ENCODE peak calls at places on chromosomes 3 and 15, in five cellular contexts. One of them, this sample, is unnamed.
A peak's percentile ranks its signal among the peaks of the same experiment; 100 is the strongest.

GRCh38 chr15:69760263-69760855 is 307.7 kb downstream of the RPLP1 start:
- DNase-seq in CD4-positive, alpha-beta memory T cell: no peak
- DNase-seq in heart right ventricle: no peak
- DNase-seq in uterus: no peak
- DNase-seq in right atrium auricular region: no peak
- DNase-seq in this sample: no peak

GRCh38 chr15:72496783-72497182 is 22.7 kb downstream of the ARIH1 start:
- DNase-seq in right atrium auricular region: no peak
- DNase-seq in uterus: no peak
- DNase-seq in CD4-positive, alpha-beta memory T cell: no peak
- DNase-seq in heart right ventricle: no peak
- DNase-seq in this sample: no peak

GRCh38 chr3:127815641-127816605 is 6.4 kb downstream of the MGLL start:
- DNase-seq in uterus: no peak
- DNase-seq in heart right ventricle: no peak
- DNase-seq in right atrium auricular region: no peak
- DNase-seq in CD4-positive, alpha-beta memory T cell: no peak
- DNase-seq in this sample: peak; percentile 70

GRCh38 chr3:40291471-40291870 is 18.0 kb upstream of the EIF1B start:
- DNase-seq in right atrium auricular region: no peak
- DNase-seq in CD4-positive, alpha-beta memory T cell: no peak
- DNase-seq in uterus: no peak
- DNase-seq in heart right ventricle: no peak
- DNase-seq in this sample: no peak

GRCh38 chr3:87260270-87260669 is 16.1 kb downstream of the POU1F1 start:
- DNase-seq in CD4-positive, alpha-beta memory T cell: peak; percentile 33
- DNase-seq in right atrium auricular region: no peak
- DNase-seq in heart right ventricle: no peak
- DNase-seq in uterus: no peak
- DNase-seq in this sample: no peak

GRCh38 chr3:8518138-8518537 is 16.5 kb downstream of the LMCD1 start:
- DNase-seq in right atrium auricular region: no peak
- DNase-seq in CD4-positive, alpha-beta memory T cell: no peak
- DNase-seq in heart right ventricle: no peak
- DNase-seq in uterus: no peak
- DNase-seq in this sample: no peak

GRCh38 chr3:24299801-24300626 is 194.6 kb downstream of the THRB start:
- DNase-seq in right atrium auricular region: no peak
- DNase-seq in heart right ventricle: no peak
- DNase-seq in uterus: no peak
- DNase-seq in CD4-positive, alpha-beta memory T cell: no peak
- DNase-seq in this sample: no peak

GRCh38 chr3:119279101-119279554 is 15.1 kb upstream of the ARHGAP31 start:
- DNase-seq in right atrium auricular region: no peak
- DNase-seq in CD4-positive, alpha-beta memory T cell: no peak
- DNase-seq in uterus: peak; percentile 51
- DNase-seq in heart right ventricle: peak; percentile 78
- DNase-seq in this sample: no peak

GRCh38 chr15:97875513-97876285 is 84.8 kb upstream of the ARRDC4 start:
- DNase-seq in CD4-positive, alpha-beta memory T cell: no peak
- DNase-seq in heart right ventricle: no peak
- DNase-seq in right atrium auricular region: no peak
- DNase-seq in uterus: no peak
- DNase-seq in this sample: no peak

GRCh38 chr3:46962427-46962826 is 14.1 kb downstream of the CCDC12 start:
- DNase-seq in CD4-positive, alpha-beta memory T cell: no peak
- DNase-seq in uterus: no peak
- DNase-seq in heart right ventricle: no peak
- DNase-seq in right atrium auricular region: no peak
- DNase-seq in this sample: no peak

GRCh38 chr3:46960801-46961200 is 15.7 kb downstream of the CCDC12 start:
- DNase-seq in CD4-positive, alpha-beta memory T cell: no peak
- DNase-seq in uterus: no peak
- DNase-seq in right atrium auricular region: no peak
- DNase-seq in heart right ventricle: no peak
- DNase-seq in this sample: no peak

GRCh38 chr3:46960081-46960701 is 16.4 kb downstream of the CCDC12 start:
- DNase-seq in heart right ventricle: no peak
- DNase-seq in CD4-positive, alpha-beta memory T cell: no peak
- DNase-seq in uterus: no peak
- DNase-seq in right atrium auricular region: no peak
- DNase-seq in this sample: no peak

GRCh38 chr3:46965151-46965550 is 11.4 kb downstream of the CCDC12 start:
- DNase-seq in CD4-positive, alpha-beta memory T cell: no peak
- DNase-seq in right atrium auricular region: no peak
- DNase-seq in uterus: no peak
- DNase-seq in heart right ventricle: no peak
- DNase-seq in this sample: no peak

DNA sequence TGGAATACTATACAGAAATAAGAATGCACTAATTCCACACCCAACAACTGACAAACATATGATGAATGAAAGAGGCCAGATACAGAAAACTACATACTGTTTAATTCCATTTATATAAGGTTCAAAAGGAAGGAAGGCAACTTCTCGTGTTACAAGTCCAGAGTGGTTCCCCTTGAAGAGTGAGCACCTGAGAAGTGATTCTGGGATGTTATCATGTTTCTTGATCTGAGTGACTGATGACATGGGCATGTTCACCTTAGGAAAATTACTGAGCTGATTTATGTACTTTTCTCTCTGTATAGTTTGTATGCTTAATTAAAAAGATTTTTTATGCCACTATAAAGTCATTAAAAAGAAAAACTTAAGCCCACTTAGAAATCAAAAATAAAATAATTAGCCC is 13.6 kb downstream of the CCDC12 start:
- DNase-seq in uterus: no peak
- DNase-seq in CD4-positive, alpha-beta memory T cell: no peak
- DNase-seq in right atrium auricular region: no peak
- DNase-seq in heart right ventricle: no peak
- DNase-seq in this sample: no peak
- H3K4me1 ChIP-seq in uterus: peaks cover 30% of the 10 kb centered on the region
- H3K4me1 ChIP-seq in CD4-positive, alpha-beta memory T cell: peaks cover 77% of the 10 kb centered on the region
- H3K4me1 ChIP-seq in right atrium auricular region: no peaks in the 10 kb centered on the region
- H3K4me1 ChIP-seq in heart right ventricle: peaks cover 69% of the 10 kb centered on the region
- H3K4me1 ChIP-seq in this sample: peaks cover 71% of the 10 kb centered on the region

GRCh38 chr15:99125061-99125990 is 20.4 kb downstream of the SYNM start:
- DNase-seq in CD4-positive, alpha-beta memory T cell: no peak
- DNase-seq in right atrium auricular region: no peak
- DNase-seq in uterus: no peak
- DNase-seq in heart right ventricle: no peak
- DNase-seq in this sample: no peak
- H3K4me1 ChIP-seq in CD4-positive, alpha-beta memory T cell: no peaks in the 10 kb centered on the region
- H3K4me1 ChIP-seq in right atrium auricular region: no peaks in the 10 kb centered on the region
- H3K4me1 ChIP-seq in uterus: peaks cover 18% of the 10 kb centered on the region
- H3K4me1 ChIP-seq in heart right ventricle: peaks cover 64% of the 10 kb centered on the region
- H3K4me1 ChIP-seq in this sample: peaks cover 47% of the 10 kb centered on the region

GRCh38 chr3:71433631-71434030 is 149.9 kb downstream of the FOXP1 start:
- DNase-seq in uterus: no peak
- DNase-seq in CD4-positive, alpha-beta memory T cell: no peak
- DNase-seq in right atrium auricular region: no peak
- DNase-seq in heart right ventricle: no peak
- DNase-seq in this sample: no peak

GRCh38 chr3:71438004-71438685 is 145.4 kb downstream of the FOXP1 start:
- DNase-seq in uterus: no peak
- DNase-seq in CD4-positive, alpha-beta memory T cell: no peak
- DNase-seq in right atrium auricular region: no peak
- DNase-seq in heart right ventricle: no peak
- DNase-seq in this sample: no peak

GRCh38 chr3:71432044-71432970 is 151.2 kb downstream of the FOXP1 start:
- DNase-seq in uterus: no peak
- DNase-seq in CD4-positive, alpha-beta memory T cell: no peak
- DNase-seq in right atrium auricular region: no peak
- DNase-seq in heart right ventricle: peak; percentile 66
- DNase-seq in this sample: no peak

GRCh38 chr3:71438904-71439303 is 144.6 kb downstream of the FOXP1 start:
- DNase-seq in CD4-positive, alpha-beta memory T cell: no peak
- DNase-seq in heart right ventricle: no peak
- DNase-seq in right atrium auricular region: no peak
- DNase-seq in uterus: no peak
- DNase-seq in this sample: no peak

DNA sequence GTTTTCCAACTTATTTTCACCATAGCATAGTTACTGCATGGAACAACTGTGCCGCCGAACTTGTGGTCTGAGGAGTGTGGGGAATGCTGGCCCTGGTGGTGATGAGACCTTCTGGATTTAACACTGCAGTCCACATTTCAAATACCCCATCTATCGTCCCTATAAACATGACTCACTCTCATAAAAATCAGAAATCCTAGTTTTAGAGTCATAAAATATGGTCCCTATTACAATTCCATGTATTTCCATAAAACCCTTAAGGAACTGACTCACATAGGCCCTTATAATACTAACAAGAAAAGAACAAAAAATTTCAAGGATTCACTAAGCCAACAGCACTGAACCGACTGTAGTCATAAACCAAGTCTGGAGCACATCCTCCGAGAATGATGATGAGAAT is 147.2 kb downstream of the FOXP1 start:
- DNase-seq in CD4-positive, alpha-beta memory T cell: no peak
- DNase-seq in right atrium auricular region: no peak
- DNase-seq in uterus: no peak
- DNase-seq in heart right ventricle: no peak
- DNase-seq in this sample: no peak
- H3K4me1 ChIP-seq in CD4-positive, alpha-beta memory T cell: peaks cover 91% of the 10 kb centered on the region
- H3K4me1 ChIP-seq in right atrium auricular region: no peaks in the 10 kb centered on the region
- H3K4me1 ChIP-seq in uterus: no peaks in the 10 kb centered on the region
- H3K4me1 ChIP-seq in heart right ventricle: peaks cover 45% of the 10 kb centered on the region
- H3K4me1 ChIP-seq in this sample: peaks cover 73% of the 10 kb centered on the region

GRCh38 chr3:99662838-99663570 is 24.6 kb downstream of the COL8A1 start:
- DNase-seq in right atrium auricular region: no peak
- DNase-seq in heart right ventricle: no peak
- DNase-seq in uterus: no peak
- DNase-seq in CD4-positive, alpha-beta memory T cell: no peak
- DNase-seq in this sample: no peak
- H3K4me1 ChIP-seq in right atrium auricular region: no peaks in the 10 kb centered on the region
- H3K4me1 ChIP-seq in heart right ventricle: peaks cover 28% of the 10 kb centered on the region
- H3K4me1 ChIP-seq in uterus: no peaks in the 10 kb centered on the region
- H3K4me1 ChIP-seq in CD4-positive, alpha-beta memory T cell: no peaks in the 10 kb centered on the region
- H3K4me1 ChIP-seq in this sample: no peaks in the 10 kb centered on the region

DNA sequence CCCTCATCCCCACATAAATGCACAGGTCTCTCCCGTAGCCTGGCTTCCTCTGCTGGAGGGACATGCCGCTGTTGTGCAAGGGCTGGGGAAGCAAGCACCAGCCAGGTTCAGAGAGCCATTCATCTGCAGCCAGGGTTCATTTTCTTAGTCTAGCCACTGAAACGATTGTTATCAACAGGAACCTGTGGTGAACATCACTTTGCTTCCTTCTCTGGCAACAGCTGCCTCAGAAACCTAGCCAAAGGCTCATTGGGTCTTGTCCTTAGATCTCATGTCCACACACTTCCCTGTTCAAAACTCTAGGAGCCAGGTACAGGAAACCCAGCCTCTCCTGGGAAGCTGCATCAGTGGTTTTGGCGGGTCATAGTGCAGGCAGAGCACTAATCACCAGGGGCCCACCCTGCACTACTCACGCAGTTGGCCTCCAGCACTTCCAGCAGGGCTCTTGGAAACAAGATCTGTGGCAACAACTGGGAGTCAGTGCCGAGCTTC is 47.0 kb downstream of the OXNAD1 start:
- DNase-seq in uterus: peak; percentile 46
- DNase-seq in right atrium auricular region: peak; percentile 77
- DNase-seq in heart right ventricle: peak; percentile 45
- DNase-seq in CD4-positive, alpha-beta memory T cell: peak; percentile 76
- DNase-seq in this sample: no peak
- H3K4me1 ChIP-seq in uterus: no peaks in the 10 kb centered on the region
- H3K4me1 ChIP-seq in right atrium auricular region: no peaks in the 10 kb centered on the region
- H3K4me1 ChIP-seq in heart right ventricle: peaks cover 22% of the 10 kb centered on the region
- H3K4me1 ChIP-seq in CD4-positive, alpha-beta memory T cell: peaks cover 98% of the 10 kb centered on the region
- H3K4me1 ChIP-seq in this sample: peaks cover 5% of the 10 kb centered on the region

GRCh38 chr3:114606336-114606735 is 312.5 kb downstream of the TIGIT start:
- DNase-seq in CD4-positive, alpha-beta memory T cell: no peak
- DNase-seq in right atrium auricular region: no peak
- DNase-seq in uterus: no peak
- DNase-seq in heart right ventricle: no peak
- DNase-seq in this sample: no peak

GRCh38 chr3:114609952-114610351 is 316.1 kb downstream of the TIGIT start:
- DNase-seq in right atrium auricular region: no peak
- DNase-seq in heart right ventricle: no peak
- DNase-seq in CD4-positive, alpha-beta memory T cell: no peak
- DNase-seq in uterus: no peak
- DNase-seq in this sample: no peak

GRCh38 chr3:114608293-114608692 is 314.5 kb downstream of the TIGIT start:
- DNase-seq in right atrium auricular region: no peak
- DNase-seq in uterus: no peak
- DNase-seq in CD4-positive, alpha-beta memory T cell: no peak
- DNase-seq in heart right ventricle: no peak
- DNase-seq in this sample: no peak
- H3K4me1 ChIP-seq in right atrium auricular region: no peaks in the 10 kb centered on the region
- H3K4me1 ChIP-seq in uterus: no peaks in the 10 kb centered on the region
- H3K4me1 ChIP-seq in CD4-positive, alpha-beta memory T cell: no peaks in the 10 kb centered on the region
- H3K4me1 ChIP-seq in heart right ventricle: peaks cover 37% of the 10 kb centered on the region
- H3K4me1 ChIP-seq in this sample: peaks cover 17% of the 10 kb centered on the region

DNA sequence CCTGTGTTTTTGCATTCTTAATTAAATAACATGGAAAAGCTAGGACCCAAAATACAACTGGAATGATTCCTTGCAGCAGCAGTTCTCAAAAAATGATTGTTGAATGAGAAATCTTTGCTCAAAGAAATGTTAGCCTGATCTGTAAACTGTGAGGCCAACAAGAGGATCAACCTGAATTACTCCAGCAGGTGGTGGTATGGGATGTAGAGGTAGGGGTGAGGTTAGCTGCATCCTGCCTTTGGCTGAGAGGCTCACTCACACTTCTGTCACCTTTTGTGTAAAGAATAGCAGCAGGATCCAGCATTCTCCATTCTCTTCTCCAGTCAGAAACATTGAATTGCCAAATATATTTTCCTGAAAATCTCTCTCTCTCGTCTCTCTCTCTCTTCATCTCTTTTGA is 26.5 kb upstream of the FAM98B start:
- DNase-seq in uterus: no peak
- DNase-seq in heart right ventricle: no peak
- DNase-seq in CD4-positive, alpha-beta memory T cell: no peak
- DNase-seq in right atrium auricular region: no peak
- DNase-seq in this sample: no peak
- H3K4me1 ChIP-seq in uterus: no peaks in the 10 kb centered on the region
- H3K4me1 ChIP-seq in heart right ventricle: no peaks in the 10 kb centered on the region
- H3K4me1 ChIP-seq in CD4-positive, alpha-beta memory T cell: no peaks in the 10 kb centered on the region
- H3K4me1 ChIP-seq in right atrium auricular region: no peaks in the 10 kb centered on the region
- H3K4me1 ChIP-seq in this sample: no peaks in the 10 kb centered on the region

DNA sequence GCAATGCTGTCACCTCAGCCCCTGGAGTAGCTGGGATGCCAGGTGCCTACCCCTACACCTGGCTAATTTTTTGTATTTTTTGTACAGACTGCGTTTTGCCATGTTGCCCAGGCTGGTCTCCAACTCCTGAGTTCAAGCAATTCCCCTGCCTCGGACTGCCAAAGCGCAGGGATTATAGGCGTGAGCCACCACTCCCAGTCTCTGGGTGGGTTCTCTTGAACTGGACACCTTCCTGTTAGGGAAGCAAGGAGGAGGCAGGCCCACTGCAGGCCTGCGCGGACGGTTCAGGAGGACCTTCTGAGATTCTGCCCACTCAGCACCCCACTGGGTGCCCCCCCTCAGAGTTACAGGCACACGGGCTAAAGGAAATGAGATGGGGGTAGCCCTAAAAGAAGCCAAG is 73.8 kb upstream of the HERC1 start:
- DNase-seq in heart right ventricle: no peak
- DNase-seq in CD4-positive, alpha-beta memory T cell: no peak
- DNase-seq in right atrium auricular region: no peak
- DNase-seq in uterus: no peak
- DNase-seq in this sample: no peak
- H3K4me1 ChIP-seq in heart right ventricle: peaks cover 32% of the 10 kb centered on the region
- H3K4me1 ChIP-seq in CD4-positive, alpha-beta memory T cell: peaks cover 22% of the 10 kb centered on the region
- H3K4me1 ChIP-seq in right atrium auricular region: no peaks in the 10 kb centered on the region
- H3K4me1 ChIP-seq in uterus: no peaks in the 10 kb centered on the region
- H3K4me1 ChIP-seq in this sample: peaks cover 32% of the 10 kb centered on the region